ENCODE peak calls at places on chromosome 6, in nine cellular contexts. X is posterior cingulate gyrus; D is GM03348; Y is smooth muscle cell of the brain vasculature; A is SIG-M5; L is heart right ventricle; J is thoracic aorta; Q is activated CD8-positive, alpha-beta memory T cell treated with anti-CD3 and anti-CD28 coated beads for 1 hour; T is CD4-positive, CD25-positive, alpha-beta regulatory T cell. W is an unnamed sample.

GRCh38 chr6:26155066-26155925 is 68.1 kb downstream of the HFE start:
- DNase-seq in X (peak; percentile 57), Q (no peak), A (no peak), T (peak; percentile 66), Y (no peak), J (no peak), L (peak; percentile 53), D (peak; percentile 24), W (peak; percentile 19)

GRCh38 chr6:10779076-10779475 is 31.5 kb downstream of the TMEM14B start:
- DNase-seq in Q (no peak), L (no peak), X (no peak), A (no peak), T (no peak), J (no peak), D (no peak), Y (no peak), W (no peak)

GRCh38 chr6:35511183-35511941 is 1.3 kb downstream of the TULP1 start:
- DNase-seq in J (no peak), D (no peak), L (no peak), T (no peak), Q (no peak), X (no peak), A (no peak), Y (no peak), W (no peak)

GRCh38 chr6:80433010-80433665 is 326.7 kb downstream of the BCKDHB start:
- DNase-seq in T (no peak), D (no peak), J (no peak), Q (no peak), A (no peak), X (no peak), L (no peak), Y (no peak), W (no peak)

GRCh38 chr6:684831-685636 is 7.9 kb downstream of the EXOC2 start:
- DNase-seq in D (peak; percentile 24), Q (no peak), Y (no peak), T (peak; percentile 68), X (no peak), A (no peak), J (no peak), L (no peak), W (no peak)

GRCh38 chr6:5204340-5204739 is 56.4 kb downstream of the LYRM4 start:
- DNase-seq in A (no peak), Q (no peak), D (no peak), L (no peak), Y (no peak), X (no peak), J (no peak), T (no peak), W (peak; percentile 47)

GRCh38 chr6:143959865-143960264 is 48.2 kb downstream of the PLAGL1 start:
- DNase-seq in Q (no peak), L (no peak), D (no peak), A (no peak), Y (no peak), T (no peak), J (no peak), X (no peak), W (no peak)

GRCh38 chr6:129485746-129486145 is 224.2 kb downstream of the ARHGAP18 start:
- DNase-seq in L (no peak), Q (no peak), J (no peak), A (no peak), Y (no peak), T (no peak), D (no peak), X (no peak), W (no peak)

GRCh38 chr6:105781248-105781647 is 304.9 kb upstream of the PRDM1 start:
- DNase-seq in J (no peak), D (no peak), T (peak; percentile 51), X (no peak), L (no peak), Q (peak; percentile 11), Y (no peak), A (no peak), W (no peak)

GRCh38 chr6:136123464-136123863 is 126.6 kb downstream of the MTFR2 start:
- DNase-seq in Y (no peak), X (no peak), T (no peak), A (no peak), D (peak; percentile 40), Q (no peak), L (no peak), J (no peak), W (no peak)

GRCh38 chr6:150267686-150268561 is 100.9 kb upstream of the IYD start:
- DNase-seq in Q (no peak), X (no peak), D (peak; percentile 78), Y (no peak), L (no peak), T (no peak), A (no peak), J (no peak), W (no peak)

GRCh38 chr6:135128268-135128914 is 52.7 kb upstream of the MYB start:
- DNase-seq in T (peak; percentile 78), A (no peak), X (no peak), Q (peak; percentile 7), L (no peak), D (no peak), Y (no peak), J (no peak), W (no peak)